ENCODE peak calls at places on chromosomes 6 and 20, in four cellular contexts. M is transverse colon, U is Peyer's patch, R is cardiac muscle cell. H is an unnamed sample. For H3K9me3, the result is how much of the 10 kb centered on the place peaks cover.

GRCh38 chr6:142682985-142683384 is 262.0 kb downstream of the HIVEP2 start:
- DNase-seq in M (no peak), U (no peak), R (no peak), H (no peak)

GRCh38 chr6:11700118-11700718 is 78.4 kb downstream of the ADTRP start:
- DNase-seq in M (no peak), U (no peak), R (peak), H (no peak)

GRCh38 chr6:77292564-77293546 is 170.4 kb downstream of the HTR1B start:
- DNase-seq in M (no peak), U (no peak), R (peak), H (no peak)

GRCh38 chr6:136192917-136193316 is 57.2 kb downstream of the MTFR2 start:
- DNase-seq in M (no peak), U (no peak), R (no peak), H (no peak)

GRCh38 chr6:25578538-25578937 is 73.5 kb upstream of the SCGN start:
- DNase-seq in M (no peak), U (no peak), R (no peak), H (no peak)

GRCh38 chr6:105795913-105796517 is 290.1 kb upstream of the PRDM1 start:
- DNase-seq in M (no peak), U (no peak), R (no peak), H (peak)

GRCh38 chr6:18978330-18979128 is 591.4 kb downstream of the RNF144B start:
- DNase-seq in M (no peak), U (no peak), R (peak), H (no peak)

GRCh38 chr20:57160985-57161384 is 105.5 kb downstream of the BMP7 start:
- DNase-seq in M (no peak), U (no peak), R (no peak), H (no peak)

GRCh38 chr6:140388815-140389214 is 1014.4 kb upstream of the CITED2 start:
- DNase-seq in M (no peak), U (no peak), R (no peak), H (no peak)

GRCh38 chr6:125810435-125810834 is 19.7 kb downstream of the NCOA7 start:
- DNase-seq in M (no peak), U (no peak), R (no peak), H (no peak)

GRCh38 chr6:71808865-71809264 is 77.5 kb upstream of the RIMS1 start:
- DNase-seq in M (no peak), U (no peak), R (no peak), H (no peak)

GRCh38 chr6:137928286-137928685 is 61.2 kb downstream of the TNFAIP3 start:
- DNase-seq in M (no peak), U (no peak), R (no peak), H (no peak)

GRCh38 chr6:39078695-39079094 is 30.1 kb downstream of the GLP1R start:
- DNase-seq in M (no peak), U (peak), R (no peak), H (no peak)

GRCh38 chr6:43986177-43986825 is 141.0 kb downstream of the MRPL14 start:
- DNase-seq in M (no peak), U (peak), R (no peak), H (no peak)

DNA sequence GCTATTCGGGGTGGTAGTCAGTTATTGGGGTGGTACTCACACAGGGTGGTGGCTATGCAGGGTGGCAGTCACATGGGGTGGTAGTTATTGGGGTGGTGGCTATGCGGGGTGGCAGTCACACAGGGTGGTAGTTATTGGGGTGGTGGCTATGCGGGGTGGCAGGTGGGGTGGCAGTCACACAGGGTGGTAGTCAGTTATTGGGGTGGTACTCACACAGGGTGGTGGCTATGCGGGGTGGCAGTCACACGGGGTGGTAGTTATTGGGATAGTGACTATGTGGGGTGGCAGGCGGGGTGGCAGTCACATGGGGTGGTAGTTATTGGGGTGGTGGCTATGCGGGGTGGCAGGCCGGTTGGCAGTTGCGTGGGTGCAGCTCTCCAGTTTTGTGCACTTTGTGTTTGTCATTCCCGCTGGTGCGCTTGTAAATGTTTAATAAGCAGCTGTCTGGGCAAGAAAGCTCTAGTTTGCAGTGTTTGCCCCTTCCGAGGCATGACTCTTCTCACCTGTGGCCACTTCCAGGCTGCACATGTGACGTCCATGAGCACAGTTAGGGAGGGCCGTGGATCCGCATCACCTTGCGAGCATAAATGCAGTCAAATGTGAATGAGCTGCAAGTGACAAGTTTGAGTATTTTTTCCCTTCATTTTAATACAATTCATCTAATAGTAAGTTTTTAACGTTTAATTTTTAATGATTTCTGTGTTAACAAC is 219.0 kb upstream of the CST7 start:
- DNase-seq in M (no peak), U (no peak), R (no peak), H (no peak)
- H3K9me3 ChIP-seq in M (under half), U (under half), R (under half), H (under half)

GRCh38 chr6:160882741-160883340 is 108.7 kb upstream of the MAP3K4 start:
- DNase-seq in M (no peak), U (no peak), R (peak), H (no peak)

GRCh38 chr6:160891690-160892089 is 99.9 kb upstream of the MAP3K4 start:
- DNase-seq in M (no peak), U (no peak), R (peak), H (no peak)

GRCh38 chr6:160883560-160883959 is 108.0 kb upstream of the MAP3K4 start:
- DNase-seq in M (no peak), U (no peak), R (no peak), H (no peak)

GRCh38 chr6:160883999-160884398 is 107.6 kb upstream of the MAP3K4 start:
- DNase-seq in M (no peak), U (no peak), R (no peak), H (no peak)

GRCh38 chr6:160887616-160888015 is 104.0 kb upstream of the MAP3K4 start:
- DNase-seq in M (no peak), U (no peak), R (no peak), H (no peak)
- H3K27ac ChIP-seq in M (no peak), U (no peak), R (no peak), H (no peak)

GRCh38 chr6:157447735-157448134 is 66.7 kb downstream of the ZDHHC14 start:
- DNase-seq in M (no peak), U (no peak), R (no peak), H (no peak)
- TF ChIP-seq CTCF in M (no peak), U (no peak), R (no peak), H (no peak)

DNA sequence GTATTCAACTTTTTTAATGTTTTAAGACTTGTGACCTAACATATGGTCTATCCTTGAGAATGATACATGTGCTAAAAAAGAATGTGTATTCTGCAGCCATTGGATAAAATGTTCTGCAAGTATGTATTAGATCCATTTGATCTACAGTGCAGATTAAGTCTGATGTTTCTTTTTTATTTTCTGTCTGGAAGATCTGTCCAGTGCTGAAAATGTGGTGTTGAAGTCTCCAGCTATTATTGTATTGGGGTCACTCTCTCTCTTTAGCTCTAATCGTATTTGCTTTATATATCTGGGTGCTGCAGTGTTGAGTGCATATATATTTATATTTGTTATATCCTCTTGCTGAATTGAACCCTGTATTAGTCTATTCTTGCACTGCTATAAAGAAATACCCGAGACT is 44.2 kb upstream of the TRIM39 start:
- DNase-seq in M (no peak), U (no peak), R (no peak), H (no peak)
- H3K9me3 ChIP-seq in M (half or more), U (under half), R (under half), H (half or more)

GRCh38 chr6:134477991-134478635 is 160.2 kb upstream of the SGK1 start:
- DNase-seq in M (no peak), U (no peak), R (no peak), H (no peak)
- H3K27ac ChIP-seq in M (no peak), U (no peak), R (no peak), H (no peak)

DNA sequence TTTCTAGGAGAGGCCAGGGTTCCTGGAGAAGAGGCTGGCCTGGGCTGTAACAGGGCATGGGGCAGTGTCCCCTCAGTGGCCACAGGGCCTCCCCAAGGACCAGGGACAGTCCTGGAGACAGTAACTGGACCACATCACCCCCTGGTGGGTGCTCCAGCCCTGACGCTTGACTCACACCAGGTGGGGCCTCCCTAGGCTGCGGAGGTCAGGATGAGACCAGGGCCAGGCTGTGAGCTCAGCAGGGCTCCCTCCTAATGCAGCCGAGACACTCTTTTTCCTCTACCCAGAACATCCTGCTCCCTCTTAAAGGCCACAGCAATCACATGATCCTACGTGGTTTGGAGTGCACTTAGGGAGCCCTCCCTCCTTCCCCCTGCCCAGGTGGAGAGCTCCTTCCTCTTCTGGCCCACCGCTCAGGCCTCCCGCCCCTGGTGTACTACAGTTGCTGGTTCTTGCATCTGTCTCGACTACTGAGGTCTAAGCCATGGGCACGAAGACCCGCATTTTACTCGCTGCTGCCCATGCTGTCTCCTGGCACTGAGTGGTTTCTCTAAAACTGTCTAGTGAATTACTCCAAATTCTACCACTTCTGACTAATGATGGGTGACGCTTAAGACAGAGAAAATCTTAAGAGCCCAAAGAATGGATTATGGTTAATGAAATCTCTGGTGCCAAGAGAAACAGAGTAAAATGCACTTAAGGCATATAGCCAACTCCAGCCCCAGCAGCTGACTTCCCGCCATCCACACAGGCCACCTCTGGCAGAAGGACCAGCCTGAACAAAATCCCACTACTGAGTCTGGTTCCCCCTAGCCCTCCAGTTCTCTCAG is 166.1 kb upstream of the CST7 start:
- DNase-seq in M (no peak), U (peak), R (no peak), H (peak)
- TF ChIP-seq CTCF in M (no peak), U (no peak), R (no peak), H (peak)

GRCh38 chr6:159399953-159400352 is 230.8 kb downstream of the FNDC1 start:
- DNase-seq in M (no peak), U (no peak), R (no peak), H (no peak)

GRCh38 chr6:159400806-159401205 is 231.6 kb downstream of the FNDC1 start:
- DNase-seq in M (no peak), U (no peak), R (no peak), H (no peak)

GRCh38 chr6:159398633-159399032 is 229.4 kb downstream of the FNDC1 start:
- DNase-seq in M (no peak), U (no peak), R (no peak), H (no peak)

GRCh38 chr6:159404296-159404695 is 235.1 kb downstream of the FNDC1 start:
- DNase-seq in M (no peak), U (no peak), R (peak), H (no peak)
- H3K9me3 ChIP-seq in M (under half), U (under half), R (under half), H (under half)

GRCh38 chr6:111521497-111522275 is 38.7 kb upstream of the REV3L start:
- DNase-seq in M (no peak), U (no peak), R (no peak), H (no peak)
- H3K27ac ChIP-seq in M (no peak), U (no peak), R (no peak), H (no peak)

GRCh38 chr20:45294003-45294368 is 12.7 kb upstream of the RBPJL start:
- DNase-seq in M (no peak), U (no peak), R (no peak), H (no peak)
- TF ChIP-seq CTCF in M (no peak), U (no peak), R (no peak), H (no peak)